ENCODE peak calls at places on chromosomes 1 and 21, in nine cellular contexts. Q, K, P, L, G, I, F, V and H are unnamed samples.

GRCh38 chr21:31872452-31873274 is at the start of gene HUNK:
- DNase-seq in L (no peak), K (no peak), G (peak), I (peak), V (no peak), P (no peak), Q (peak), F (no peak), H (no peak)

GRCh38 chr1:115251340-115251748 is 86.7 kb downstream of the NGF start:
- DNase-seq in Q (peak), P (peak), F (peak), I (no peak), L (no peak), K (no peak), V (no peak), G (no peak), H (no peak)

GRCh38 chr1:55816456-55816794 is 601.3 kb upstream of the USP24 start:
- DNase-seq in L (no peak), V (no peak), G (no peak), Q (peak), I (no peak), P (no peak), K (no peak), F (no peak), H (no peak)

GRCh38 chr1:46520063-46520911 is 30.7 kb downstream of the DMBX1 start:
- DNase-seq in L (no peak), G (no peak), P (peak), Q (peak), F (peak), K (no peak), V (peak), I (no peak), H (no peak)

GRCh38 chr1:60949154-60949825 is 133.1 kb upstream of the NFIA start:
- DNase-seq in G (no peak), V (no peak), F (no peak), K (no peak), P (no peak), L (no peak), I (no peak), Q (no peak), H (no peak)

GRCh38 chr1:117413412-117413811 is 46.2 kb downstream of the MAN1A2 start:
- DNase-seq in K (no peak), V (no peak), P (no peak), F (no peak), Q (no peak), I (no peak), G (no peak), L (no peak), H (no peak)

GRCh38 chr1:234607091-234608025 is 2.6 kb downstream of the IRF2BP2 start:
- DNase-seq in F (no peak), V (peak), I (peak), Q (no peak), K (no peak), P (no peak), G (peak), L (no peak), H (no peak)

GRCh38 chr1:84731519-84731918 is 41.3 kb upstream of the SSX2IP start:
- DNase-seq in L (no peak), Q (no peak), P (no peak), I (no peak), F (no peak), G (no peak), V (no peak), K (no peak), H (no peak)

GRCh38 chr1:67566803-67567202 is 118.2 kb upstream of the GADD45A start:
- DNase-seq in P (peak), V (peak), L (no peak), Q (no peak), G (no peak), F (no peak), K (no peak), I (no peak), H (no peak)

GRCh38 chr1:27643626-27644368 is 8.8 kb upstream of the FGR start:
- DNase-seq in L (no peak), I (peak), V (peak), K (no peak), Q (peak), F (no peak), G (peak), P (peak), H (no peak)

GRCh38 chr21:44027607-44028286 is 15.6 kb downstream of the TRAPPC10 start:
- DNase-seq in G (no peak), Q (no peak), F (no peak), K (no peak), P (no peak), I (no peak), V (peak), L (no peak), H (no peak)

DNA sequence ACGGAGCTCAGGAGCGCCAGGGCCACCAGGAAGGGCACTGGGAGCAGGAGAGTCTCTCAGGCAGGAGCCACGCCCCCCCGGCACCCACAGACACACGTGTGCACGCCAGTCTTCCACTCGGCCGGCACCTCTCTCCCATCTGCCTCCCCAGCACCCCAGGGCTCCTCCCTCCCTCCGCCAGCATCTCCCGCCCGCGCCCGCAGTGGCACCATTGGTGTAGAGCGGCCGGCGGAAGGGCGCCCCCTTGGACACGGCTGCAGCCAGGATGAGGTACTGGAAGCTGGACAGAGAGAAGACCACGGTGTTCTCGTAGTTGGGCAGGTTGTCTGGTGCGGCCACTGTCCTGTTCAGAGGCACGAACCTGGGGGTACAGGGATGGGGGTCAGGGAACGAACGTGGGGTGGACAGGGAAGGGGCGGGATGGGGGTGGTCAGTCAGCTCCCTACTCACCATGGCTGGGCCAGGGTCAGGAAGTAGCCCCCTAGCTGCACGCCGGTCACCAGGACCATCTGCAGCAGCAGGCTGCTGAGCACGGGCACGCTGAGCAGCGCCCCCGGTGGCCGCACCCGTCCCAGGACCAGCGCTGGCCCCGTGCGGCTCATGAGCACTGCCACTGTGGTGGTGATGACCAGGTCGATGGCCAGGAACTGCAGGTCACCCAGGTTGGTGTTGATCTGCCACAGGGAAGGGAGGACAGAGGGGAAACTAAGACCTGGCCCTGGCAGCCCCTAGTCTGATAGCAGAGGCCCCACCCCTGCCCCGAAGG is 6.4 kb upstream of the MFAP2 start:
- DNase-seq in L (no peak), P (no peak), V (no peak), G (peak), K (no peak), Q (no peak), I (no peak), F (no peak), H (no peak)
- TF ChIP-seq CTCF in L (no peak), P (peak), V (peak), G (peak), K (peak), Q (peak), I (no peak), F (peak), H (peak)

GRCh38 chr21:34891610-34891943 is 157.5 kb downstream of the RUNX1 start:
- DNase-seq in L (no peak), Q (no peak), F (no peak), I (no peak), P (no peak), V (no peak), K (no peak), G (no peak), H (no peak)
- H3K4me3 ChIP-seq in L (peak), Q (peak), F (peak), I (no peak), P (peak), V (no peak), K (peak), G (peak), H (no peak)

GRCh38 chr1:99704356-99704816 is 58.5 kb downstream of the PALMD start:
- DNase-seq in Q (no peak), G (peak), K (no peak), L (no peak), V (no peak), I (no peak), P (no peak), F (no peak), H (no peak)

GRCh38 chr1:99713006-99713405 is 53.4 kb downstream of the FRRS1 start:
- DNase-seq in P (no peak), K (no peak), V (no peak), Q (no peak), G (no peak), L (no peak), F (no peak), I (no peak), H (no peak)

GRCh38 chr1:99710994-99711393 is 55.4 kb downstream of the FRRS1 start:
- DNase-seq in Q (no peak), I (no peak), G (no peak), V (no peak), F (no peak), K (no peak), P (no peak), L (no peak), H (no peak)

GRCh38 chr1:99705385-99705784 is 59.5 kb downstream of the PALMD start:
- DNase-seq in G (no peak), L (no peak), P (no peak), V (no peak), Q (no peak), I (no peak), K (no peak), F (no peak), H (no peak)

DNA sequence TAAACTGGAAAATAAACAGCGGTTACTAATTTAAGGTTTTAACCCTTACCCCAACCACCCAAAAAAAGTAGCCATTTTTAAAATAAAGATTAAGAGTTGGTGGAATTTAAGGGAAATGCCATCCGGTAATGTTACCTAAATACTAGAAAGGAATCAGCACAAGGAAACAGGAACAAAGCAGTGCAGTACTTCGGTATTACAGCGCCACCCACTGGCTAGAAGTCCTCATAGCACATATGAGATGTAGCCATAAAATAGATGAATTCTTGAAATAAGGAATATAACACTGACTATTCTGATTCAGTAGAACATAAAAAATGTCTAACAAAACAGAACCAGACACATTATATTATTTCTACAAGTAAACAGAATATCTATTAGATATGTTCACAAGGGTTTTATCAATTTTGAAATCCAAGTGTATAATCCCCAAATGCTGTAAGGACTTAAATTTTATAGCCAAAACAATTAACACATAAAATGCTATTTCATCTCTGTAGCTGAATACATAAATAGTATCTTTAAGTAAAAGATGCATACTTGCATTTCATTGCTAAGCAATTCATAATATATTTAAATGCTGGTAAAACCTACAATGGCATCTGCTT is 58.8 kb downstream of the FRRS1 start:
- DNase-seq in L (peak), V (peak), P (peak), Q (peak), K (no peak), F (peak), I (peak), G (peak), H (peak)
- TF ChIP-seq CTCF in L (peak), V (peak), P (peak), Q (peak), K (peak), F (peak), I (peak), G (peak), H (peak)

GRCh38 chr1:71365451-71365850 is 284.6 kb upstream of the ZRANB2 start:
- DNase-seq in V (no peak), G (no peak), K (no peak), P (peak), L (no peak), F (no peak), I (no peak), Q (peak), H (no peak)
- H3K4me3 ChIP-seq in V (peak), G (peak), K (no peak), P (no peak), L (no peak), F (peak), I (no peak), Q (peak), H (no peak)

GRCh38 chr1:180231506-180232420 is 1.7 kb downstream of the LHX4 start:
- DNase-seq in K (no peak), F (no peak), I (no peak), Q (peak), G (peak), V (peak), L (no peak), P (peak), H (peak)
- TF ChIP-seq CTCF in K (no peak), F (no peak), I (no peak), Q (no peak), G (no peak), V (peak), L (no peak), P (no peak), H (peak)